ENCODE peak calls at places on chromosomes 13 and 19, in five cellular contexts. Q, A, H, W and O are unnamed samples.

GRCh38 chr19:45474191-45474940 is 6.6 kb downstream of the FOSB start:
- DNase-seq in Q (no peak), A (peak; percentile 95), H (peak; percentile 94), W (no peak), O (no peak)

GRCh38 chr19:18675779-18676178 is 7.7 kb upstream of the CRTC1 start:
- DNase-seq in Q (no peak), A (no peak), H (no peak), W (no peak), O (peak; percentile 56)

GRCh38 chr19:47534628-47535027 is 19.8 kb upstream of the NAPA start:
- DNase-seq in Q (no peak), A (no peak), H (no peak), W (no peak), O (no peak)

GRCh38 chr13:31951215-31951678 is 80.3 kb upstream of the FRY start:
- DNase-seq in Q (no peak), A (peak; percentile 82), H (peak; percentile 63), W (no peak), O (no peak)

GRCh38 chr19:1481224-1481892 is 2.3 kb upstream of the C19orf25 start:
- DNase-seq in Q (no peak), A (no peak), H (no peak), W (no peak), O (peak; percentile 27)

GRCh38 chr13:43325636-43326035 is 302.2 kb downstream of the DNAJC15 start:
- DNase-seq in Q (no peak), A (no peak), H (no peak), W (no peak), O (no peak)

GRCh38 chr19:18001837-18002345 is 6.1 kb upstream of the ARRDC2 start:
- DNase-seq in Q (no peak), A (no peak), H (no peak), W (no peak), O (no peak)

GRCh38 chr19:19061491-19061890 is 2.3 kb upstream of the SLC25A42 start:
- DNase-seq in Q (no peak), A (no peak), H (no peak), W (no peak), O (no peak)

GRCh38 chr19:20471441-20471840 is 94.1 kb downstream of the ZNF737 start:
- DNase-seq in Q (no peak), A (no peak), H (no peak), W (no peak), O (no peak)

GRCh38 chr13:41649659-41650058 is 192.3 kb downstream of the RGCC start:
- DNase-seq in Q (no peak), A (peak; percentile 14), H (peak; percentile 87), W (no peak), O (no peak)

GRCh38 chr19:35041548-35042055 is at the start of gene HPN:
- DNase-seq in Q (no peak), A (no peak), H (no peak), W (no peak), O (peak; percentile 96)

GRCh38 chr13:91889641-91890040 is 491.2 kb downstream of the GPC5 start:
- DNase-seq in Q (no peak), A (peak; percentile 8), H (no peak), W (no peak), O (no peak)

GRCh38 chr19:11506101-11506555 is 489 bp upstream of the ZNF653 start:
- DNase-seq in Q (peak; percentile 35), A (no peak), H (peak; percentile 2), W (no peak), O (no peak)

GRCh38 chr13:102203718-102204117 is 198.1 kb downstream of the FGF14 start:
- DNase-seq in Q (no peak), A (no peak), H (no peak), W (no peak), O (no peak)

GRCh38 chr19:29806098-29806866 is 5.5 kb upstream of the CCNE1 start:
- DNase-seq in Q (no peak), A (peak; percentile 55), H (no peak), W (no peak), O (peak; percentile 71)

GRCh38 chr19:38559428-38560401 is 58.0 kb downstream of the MAP4K1 start:
- DNase-seq in Q (no peak), A (no peak), H (no peak), W (no peak), O (no peak)

GRCh38 chr19:34431681-34432402 is 3.7 kb downstream of the UBA2 start:
- DNase-seq in Q (no peak), A (peak; percentile 52), H (peak; percentile 86), W (no peak), O (no peak)

GRCh38 chr19:31591258-31591657 is 242.0 kb upstream of the TSHZ3 start:
- DNase-seq in Q (no peak), A (no peak), H (no peak), W (no peak), O (no peak)

GRCh38 chr19:55418185-55418584 is 10.6 kb upstream of the UBE2S start:
- DNase-seq in Q (peak; percentile 67), A (peak; percentile 86), H (peak; percentile 86), W (peak; percentile 41), O (peak; percentile 73)

GRCh38 chr13:33953203-33953602 is 135.3 kb downstream of the RFC3 start:
- DNase-seq in Q (no peak), A (no peak), H (no peak), W (no peak), O (no peak)

GRCh38 chr19:13428352-13428751 is 77.9 kb downstream of the CACNA1A start:
- DNase-seq in Q (no peak), A (no peak), H (peak; percentile 21), W (no peak), O (peak; percentile 38)

GRCh38 chr13:33401238-33401637 is 115.7 kb upstream of the STARD13 start:
- DNase-seq in Q (no peak), A (no peak), H (no peak), W (no peak), O (no peak)

GRCh38 chr19:41802770-41803169 is 6.4 kb downstream of the CEACAM3 start:
- DNase-seq in Q (no peak), A (no peak), H (no peak), W (no peak), O (no peak)

GRCh38 chr13:33678084-33678483 is 139.9 kb upstream of the RFC3 start:
- DNase-seq in Q (no peak), A (no peak), H (no peak), W (no peak), O (no peak)

GRCh38 chr13:114073881-114074551 is 58.4 kb downstream of the RASA3 start:
- DNase-seq in Q (no peak), A (no peak), H (no peak), W (no peak), O (no peak)

GRCh38 chr19:53511933-53512374 is 26.0 kb upstream of the ZNF331 start:
- DNase-seq in Q (peak; percentile 59), A (peak; percentile 44), H (peak; percentile 89), W (peak; percentile 59), O (peak; percentile 90)

GRCh38 chr19:10544753-10545251 is 1.1 kb downstream of the ATG4D start:
- DNase-seq in Q (no peak), A (no peak), H (no peak), W (no peak), O (no peak)

GRCh38 chr13:32910530-32910929 is 105.7 kb upstream of the KL start:
- DNase-seq in Q (no peak), A (no peak), H (no peak), W (no peak), O (no peak)

GRCh38 chr19:2853015-2853606 is 11.8 kb downstream of the ZNF555 start:
- DNase-seq in Q (no peak), A (no peak), H (no peak), W (no peak), O (no peak)

GRCh38 chr19:2856457-2857055 is 10.6 kb upstream of the ZNF556 start:
- DNase-seq in Q (no peak), A (no peak), H (no peak), W (no peak), O (no peak)

GRCh38 chr19:2854849-2855248 is 12.3 kb upstream of the ZNF556 start:
- DNase-seq in Q (no peak), A (no peak), H (no peak), W (no peak), O (no peak)

GRCh38 chr19:2850256-2850925 is 9.1 kb downstream of the ZNF555 start:
- DNase-seq in Q (no peak), A (no peak), H (no peak), W (no peak), O (no peak)

DNA sequence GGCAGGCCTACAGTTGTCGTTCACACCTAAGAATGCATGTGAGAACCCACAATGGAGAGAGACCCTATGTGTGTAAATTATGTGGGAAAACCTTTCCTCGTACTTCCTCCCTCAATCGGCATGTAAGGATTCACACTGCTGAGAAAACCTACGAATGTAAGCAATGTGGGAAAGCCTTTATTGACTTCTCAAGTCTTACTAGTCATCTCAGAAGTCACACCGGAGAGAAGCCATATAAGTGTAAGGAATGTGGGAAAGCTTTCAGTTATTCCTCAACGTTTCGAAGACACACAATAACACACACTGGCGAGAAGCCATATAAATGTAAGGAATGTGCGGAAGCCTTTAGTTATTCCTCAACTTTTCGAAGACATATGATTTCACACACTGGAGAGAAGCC is 11.3 kb downstream of the ZNF555 start:
- DNase-seq in Q (no peak), A (peak; percentile 8), H (no peak), W (no peak), O (no peak)
- H2BK12ac ChIP-seq in Q (no peak overlapping the region), A (no peak overlapping the region), H (no peak overlapping the region), W (no peak overlapping the region), O (no peak overlapping the region)

DNA sequence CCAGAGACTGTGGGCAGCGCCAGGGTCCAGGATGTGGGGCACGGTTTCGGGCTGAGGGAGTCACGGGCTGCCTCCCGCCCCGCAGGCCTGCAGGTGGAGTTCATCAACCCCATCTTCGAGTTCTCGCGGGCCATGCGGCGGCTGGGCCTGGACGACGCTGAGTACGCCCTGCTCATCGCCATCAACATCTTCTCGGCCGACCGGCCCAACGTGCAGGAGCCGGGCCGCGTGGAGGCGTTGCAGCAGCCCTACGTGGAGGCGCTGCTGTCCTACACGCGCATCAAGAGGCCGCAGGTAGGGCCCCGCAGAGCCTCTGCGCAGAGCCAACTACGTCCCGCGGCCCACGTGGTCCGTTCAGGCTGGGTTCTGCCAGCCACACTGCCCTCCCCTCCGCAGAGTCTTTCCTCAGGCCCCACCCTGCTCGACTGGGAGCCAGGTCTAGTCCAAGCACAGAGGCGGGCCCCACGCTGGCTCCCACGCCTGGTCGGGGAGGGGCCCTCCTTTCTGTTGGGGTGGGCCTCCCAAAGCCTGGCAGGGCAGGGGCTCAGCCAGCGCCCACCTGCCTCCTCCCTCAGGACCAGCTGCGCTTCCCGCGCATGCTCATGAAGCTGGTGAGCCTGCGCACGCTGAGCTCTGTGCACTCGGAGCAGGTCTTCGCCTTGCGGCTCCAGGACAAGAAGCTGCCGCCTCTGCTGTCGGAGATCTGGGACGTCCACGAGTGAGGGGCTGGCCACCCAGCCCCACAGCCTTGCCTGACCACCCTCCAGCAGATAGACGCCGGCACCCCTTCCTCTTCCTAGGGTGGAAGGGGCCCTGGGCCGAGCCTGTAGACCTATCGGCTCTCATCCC is 2.0 kb upstream of the POLD1 start:
- DNase-seq in Q (no peak), A (no peak), H (no peak), W (no peak), O (no peak)
- H2BK12ac ChIP-seq in Q (no peak overlapping the region), A (no peak overlapping the region), H (no peak overlapping the region), W (no peak overlapping the region), O (no peak overlapping the region)

GRCh38 chr13:37173214-37173613 is 67.8 kb upstream of the CSNK1A1L start:
- DNase-seq in Q (no peak), A (peak; percentile 31), H (no peak), W (no peak), O (no peak)
- H2BK12ac ChIP-seq in Q (no peak overlapping the region), A (no peak overlapping the region), H (no peak overlapping the region), W (no peak overlapping the region), O (no peak overlapping the region)

DNA sequence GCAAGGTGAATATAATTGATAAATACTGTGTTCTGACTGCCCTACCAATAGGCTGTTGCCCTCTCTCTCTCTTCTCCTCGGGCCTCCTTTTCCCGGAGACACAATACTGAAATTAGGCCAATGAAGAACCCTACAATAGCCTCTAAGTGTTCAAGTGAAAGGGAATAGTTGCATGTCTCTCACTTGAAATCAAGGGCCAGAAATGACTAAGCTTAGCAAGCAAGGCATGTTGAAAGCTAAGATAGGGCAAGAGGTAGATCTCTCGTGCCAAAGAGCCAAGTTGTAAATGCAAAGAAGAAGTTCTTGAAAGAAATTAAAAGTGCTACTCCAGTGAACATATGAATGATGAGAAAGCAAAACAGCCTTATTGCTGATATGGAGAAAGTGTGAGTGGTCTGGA is 13.4 kb downstream of the KATNAL1 start:
- DNase-seq in Q (no peak), A (no peak), H (no peak), W (no peak), O (no peak)
- H2BK12ac ChIP-seq in Q (no peak overlapping the region), A (no peak overlapping the region), H (no peak overlapping the region), W (no peak overlapping the region), O (no peak overlapping the region)